ENCODE peak calls at places on chromosomes 3 and 15, in four cellular contexts. E is sciatic nerve, N is AG04450, C is AG08395. O is an unnamed sample.

GRCh38 chr15:96321422-96322391 is 8.8 kb upstream of the NR2F2 start:
- DNase-seq in E (peak; percentile 72), N (no peak), C (no peak), O (no peak)

GRCh38 chr15:89673162-89673506 is 6.0 kb downstream of the PLIN1 start:
- DNase-seq in E (no peak), N (no peak), C (no peak), O (no peak)

GRCh38 chr3:142424754-142425153 is 23.1 kb downstream of the XRN1 start:
- DNase-seq in E (no peak), N (no peak), C (no peak), O (no peak)

GRCh38 chr3:194984026-194984425 is 286.9 kb downstream of the XXYLT1 start:
- DNase-seq in E (no peak), N (no peak), C (no peak), O (no peak)

GRCh38 chr3:58463181-58463941 is 28.5 kb upstream of the KCTD6 start:
- DNase-seq in E (peak; percentile 73), N (peak; percentile 55), C (peak; percentile 93), O (no peak)

GRCh38 chr3:107206141-107206540 is 171.1 kb upstream of the CCDC54 start:
- DNase-seq in E (no peak), N (no peak), C (peak; percentile 48), O (no peak)

GRCh38 chr3:25259871-25260270 is 168.2 kb upstream of the RARB start:
- DNase-seq in E (no peak), N (no peak), C (no peak), O (no peak)

GRCh38 chr15:80480909-80481308 is 76.7 kb downstream of the ARNT2 start:
- DNase-seq in E (peak; percentile 75), N (peak; percentile 74), C (peak; percentile 94), O (no peak)

GRCh38 chr3:49316696-49317457 is 23.0 kb downstream of the USP4 start:
- DNase-seq in E (no peak), N (no peak), C (no peak), O (no peak)

GRCh38 chr3:61789861-61790260 is 228.5 kb downstream of the PTPRG start:
- DNase-seq in E (no peak), N (no peak), C (no peak), O (no peak)

GRCh38 chr3:110881069-110881468 is 190.5 kb upstream of the NECTIN3 start:
- DNase-seq in E (no peak), N (peak; percentile 1), C (peak; percentile 5), O (no peak)

GRCh38 chr3:149626671-149627070 is 31.2 kb downstream of the WWTR1 start:
- DNase-seq in E (no peak), N (no peak), C (no peak), O (no peak)

GRCh38 chr15:62894322-62895085 is 148.0 kb upstream of the TPM1 start:
- DNase-seq in E (no peak), N (no peak), C (no peak), O (no peak)